ENCODE peak calls at places on chromosomes 6 and 20, in five cellular contexts. Q is PC-3, U is left ventricle myocardium inferior, Z is ovary, E is MM.1S. G is an unnamed sample. For H3K27me3 and H3K4me1, the result is how much of the 10 kb centered on the place peaks cover.

GRCh38 chr20:56628015-56628872 is 862 bp upstream of the TFAP2C start:
- DNase-seq in Q (peak), U (no peak), Z (no peak), E (peak), G (no peak)

GRCh38 chr6:137352859-137353258 is 133.7 kb upstream of the IFNGR1 start:
- DNase-seq in Q (no peak), U (no peak), Z (no peak), E (no peak), G (no peak)

GRCh38 chr6:28695671-28696537 is 170.2 kb downstream of the GPX5 start:
- DNase-seq in Q (no peak), U (no peak), Z (no peak), E (no peak), G (no peak)

GRCh38 chr6:134035823-134036296 is 16.6 kb downstream of the SLC2A12 start:
- DNase-seq in Q (peak), U (no peak), Z (no peak), E (peak), G (no peak)

GRCh38 chr6:131687022-131687421 is 14.2 kb downstream of the OR2A4 start:
- DNase-seq in Q (no peak), U (no peak), Z (no peak), E (no peak), G (no peak)

GRCh38 chr20:24362080-24362479 is 107.3 kb upstream of the SYNDIG1 start:
- DNase-seq in Q (no peak), U (no peak), Z (no peak), E (no peak), G (no peak)

GRCh38 chr6:150478651-150479498 is 110.1 kb downstream of the IYD start:
- DNase-seq in Q (no peak), U (no peak), Z (no peak), E (no peak), G (no peak)

GRCh38 chr20:9408422-9409300 is 105.7 kb upstream of the LAMP5 start:
- DNase-seq in Q (peak), U (no peak), Z (no peak), E (no peak), G (no peak)

GRCh38 chr6:116255246-116255800 is 1.4 kb upstream of the TSPYL4 start:
- DNase-seq in Q (no peak), U (no peak), Z (no peak), E (no peak), G (no peak)

GRCh38 chr6:38673397-38674165 is 29.4 kb downstream of the GLO1 start:
- DNase-seq in Q (peak), U (no peak), Z (no peak), E (no peak), G (no peak)

GRCh38 chr6:166112580-166112979 is 55.1 kb downstream of the TBXT start:
- DNase-seq in Q (peak), U (no peak), Z (no peak), E (no peak), G (no peak)

GRCh38 chr6:85390775-85391174 is 59.1 kb upstream of the NT5E start:
- DNase-seq in Q (no peak), U (no peak), Z (no peak), E (no peak), G (no peak)

GRCh38 chr6:1667012-1667804 is 57.5 kb downstream of the FOXC1 start:
- DNase-seq in Q (no peak), U (no peak), Z (no peak), E (no peak), G (no peak)

GRCh38 chr6:132713355-132714134 is at the start of gene VNN1:
- DNase-seq in Q (no peak), U (no peak), Z (no peak), E (no peak), G (no peak)

GRCh38 chr6:47097092-47097945 is 55.2 kb upstream of the ADGRF1 start:
- DNase-seq in Q (peak), U (peak), Z (peak), E (peak), G (peak)

GRCh38 chr6:136161950-136162349 is 88.2 kb downstream of the MTFR2 start:
- DNase-seq in Q (no peak), U (no peak), Z (no peak), E (no peak), G (no peak)

GRCh38 chr6:2725999-2726567 is 24.6 kb downstream of the MYLK4 start:
- DNase-seq in Q (no peak), U (no peak), Z (no peak), E (no peak), G (no peak)

GRCh38 chr6:54291738-54292137 is 16.5 kb upstream of the TINAG start:
- DNase-seq in Q (peak), U (no peak), Z (no peak), E (peak), G (no peak)

GRCh38 chr20:20395856-20396600 is 28.1 kb downstream of the INSM1 start:
- DNase-seq in Q (no peak), U (no peak), Z (no peak), E (no peak), G (no peak)

DNA sequence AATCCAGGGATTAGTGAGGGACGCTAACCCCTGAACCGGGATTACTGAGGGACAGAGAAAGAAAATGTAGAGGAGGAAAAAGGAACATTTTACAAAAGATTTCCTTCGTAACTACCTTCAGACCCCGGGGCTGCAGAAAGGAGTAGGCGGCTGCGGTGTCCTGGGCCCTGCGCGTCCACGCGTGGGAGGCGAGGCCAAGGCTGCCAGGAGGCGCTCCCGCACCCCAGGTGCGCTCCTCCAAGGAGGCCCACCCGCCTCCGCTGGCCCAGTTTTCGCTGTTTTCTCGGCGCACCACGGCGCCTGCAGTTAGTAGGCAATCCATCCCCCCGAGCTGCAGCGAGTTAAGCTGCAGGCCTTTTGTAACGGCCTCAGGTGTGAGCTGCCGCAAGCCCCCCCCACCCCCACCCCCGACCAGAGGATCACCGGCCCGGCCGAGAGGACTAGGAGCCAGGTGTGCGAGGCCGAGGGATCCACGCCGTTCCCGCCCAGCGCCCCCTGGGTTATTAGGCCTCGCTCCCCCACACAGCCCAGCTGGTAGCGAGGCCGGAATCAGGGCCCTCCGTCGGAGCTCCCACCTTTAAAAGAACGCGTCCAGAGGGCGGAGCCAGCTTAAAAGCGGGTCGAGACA is 380.3 kb upstream of the ARID1B start:
- DNase-seq in Q (no peak), U (no peak), Z (no peak), E (no peak), G (no peak)
- H3K27me3 ChIP-seq in Q (under half), U (under half), Z (under half), E (under half), G (under half)

GRCh38 chr6:106516629-106517028 is 112.7 kb downstream of the RTN4IP1 start:
- DNase-seq in Q (no peak), U (no peak), Z (no peak), E (no peak), G (no peak)

GRCh38 chr6:106518748-106519147 is 110.5 kb downstream of the RTN4IP1 start:
- DNase-seq in Q (no peak), U (no peak), Z (no peak), E (no peak), G (no peak)

GRCh38 chr6:106520711-106521367 is 108.5 kb downstream of the RTN4IP1 start:
- DNase-seq in Q (no peak), U (no peak), Z (no peak), E (no peak), G (no peak)

GRCh38 chr6:106519460-106520394 is 109.6 kb downstream of the RTN4IP1 start:
- DNase-seq in Q (peak), U (no peak), Z (no peak), E (no peak), G (no peak)

DNA sequence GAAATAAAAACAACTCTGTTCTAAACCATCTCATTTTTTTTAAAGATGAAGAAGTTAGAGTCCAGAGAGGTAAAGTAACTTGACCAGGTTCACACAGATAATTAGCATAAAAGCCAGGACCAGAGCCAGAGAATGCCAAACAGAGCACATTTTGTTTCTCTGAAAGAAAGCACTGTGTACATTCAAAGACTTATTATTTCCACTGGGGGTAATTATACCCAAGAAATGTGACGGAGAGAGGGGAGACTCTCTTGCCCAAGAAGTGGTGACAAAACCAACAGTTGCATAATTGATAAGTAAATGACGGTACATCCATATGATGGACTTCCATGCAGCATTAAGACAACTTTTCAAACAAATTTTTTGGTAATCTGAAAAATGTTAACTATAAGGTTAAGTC is 111.6 kb downstream of the RTN4IP1 start:
- DNase-seq in Q (no peak), U (no peak), Z (no peak), E (no peak), G (no peak)
- H3K4me1 ChIP-seq in Q (half or more), U (under half), Z (under half), E (under half), G (under half)

GRCh38 chr6:393391-394221 is 2.1 kb downstream of the IRF4 start:
- DNase-seq in Q (no peak), U (no peak), Z (no peak), E (peak), G (no peak)
- H3K27ac ChIP-seq in Q (no peak), U (no peak), Z (no peak), E (peak), G (no peak)

GRCh38 chr6:34147906-34148701 is 2.2 kb upstream of the GRM4 start:
- DNase-seq in Q (no peak), U (no peak), Z (no peak), E (no peak), G (no peak)

GRCh38 chr6:34144581-34145160 is 1.2 kb downstream of the GRM4 start:
- DNase-seq in Q (no peak), U (no peak), Z (no peak), E (no peak), G (no peak)

GRCh38 chr6:34145161-34146020 is 496 bp downstream of the GRM4 start:
- DNase-seq in Q (peak), U (no peak), Z (no peak), E (no peak), G (no peak)

GRCh38 chr6:34146801-34147592 is 1.1 kb upstream of the GRM4 start:
- DNase-seq in Q (peak), U (no peak), Z (no peak), E (no peak), G (no peak)

GRCh38 chr6:34146021-34146782 is at the start of gene GRM4:
- DNase-seq in Q (no peak), U (no peak), Z (no peak), E (no peak), G (no peak)
- H3K27me3 ChIP-seq in Q (under half), U (half or more), Z (under half), E (half or more), G (under half)

GRCh38 chr6:42846505-42846904 is 32.9 kb upstream of the RPL7L1 start:
- DNase-seq in Q (no peak), U (no peak), Z (no peak), E (no peak), G (no peak)

GRCh38 chr6:42848700-42849099 is 30.7 kb upstream of the RPL7L1 start:
- DNase-seq in Q (no peak), U (no peak), Z (no peak), E (no peak), G (no peak)

GRCh38 chr6:42851599-42851998 is 27.8 kb upstream of the RPL7L1 start:
- DNase-seq in Q (no peak), U (no peak), Z (no peak), E (no peak), G (no peak)
- H3K4me1 ChIP-seq in Q (under half), U (under half), Z (under half), E (under half), G (under half)

GRCh38 chr6:30207619-30208295 is 5.4 kb downstream of the TRIM26 start:
- DNase-seq in Q (no peak), U (no peak), Z (no peak), E (no peak), G (no peak)
- H3K27ac ChIP-seq in Q (no peak), U (peak), Z (no peak), E (no peak), G (peak)

GRCh38 chr6:7895125-7895423 is 15.5 kb downstream of the TXNDC5 start:
- DNase-seq in Q (peak), U (no peak), Z (no peak), E (peak), G (no peak)
- H3K27me3 ChIP-seq in Q (under half), U (under half), Z (under half), E (under half), G (under half)

G was measured in uterus.